ENCODE peak calls at places on chromosomes 5 and 9, in six cellular contexts. U is H9, P is Calu3, G is cardiac fibroblast, C is A673, Z is PC-9. Q is an unnamed sample.

GRCh38 chr5:16857635-16858034 is 78.5 kb downstream of the MYO10 start:
- DNase-seq in P (no peak), Z (no peak), G (no peak), U (no peak), C (no peak), Q (no peak)

GRCh38 chr5:124986667-124987066 is 240.2 kb upstream of the ZNF608 start:
- DNase-seq in P (no peak), G (peak; percentile 19), C (no peak), Z (no peak), U (no peak), Q (no peak)

GRCh38 chr5:43422143-43422542 is 10.0 kb upstream of the CCL28 start:
- DNase-seq in C (no peak), Z (peak; percentile 56), G (peak; percentile 70), U (no peak), P (peak; percentile 53), Q (no peak)

GRCh38 chr5:4862500-4862899 is 277.6 kb upstream of the ADAMTS16 start:
- DNase-seq in P (no peak), U (no peak), G (peak; percentile 64), C (peak; percentile 54), Z (no peak), Q (no peak)

GRCh38 chr9:27771803-27772545 is 198.7 kb upstream of the C9orf72 start:
- DNase-seq in C (peak; percentile 92), U (peak; percentile 77), P (peak; percentile 37), G (peak; percentile 86), Z (no peak), Q (no peak)

GRCh38 chr9:124231095-124231743 is 26.5 kb upstream of the NEK6 start:
- DNase-seq in G (no peak), P (no peak), C (no peak), U (no peak), Z (no peak), Q (no peak)

GRCh38 chr9:127960410-127961165 is 20.2 kb downstream of the EEIG1 start:
- DNase-seq in G (no peak), C (peak; percentile 74), Z (no peak), P (no peak), U (no peak), Q (no peak)

GRCh38 chr9:38117646-38118045 is 48.6 kb upstream of the SHB start:
- DNase-seq in G (no peak), Z (no peak), P (no peak), C (no peak), U (no peak), Q (no peak)

GRCh38 chr5:134174841-134175839 is 1.6 kb downstream of the SKP1 start:
- DNase-seq in C (peak; percentile 43), Z (peak; percentile 8), P (no peak), U (no peak), G (peak; percentile 66), Q (no peak)

GRCh38 chr5:7391215-7391614 is 4.7 kb upstream of the ADCY2 start:
- DNase-seq in G (no peak), U (no peak), Z (no peak), C (peak; percentile 17), P (peak; percentile 53), Q (no peak)

GRCh38 chr5:7394889-7395431 is 978 bp upstream of the ADCY2 start:
- DNase-seq in C (no peak), U (peak; percentile 68), P (no peak), Z (no peak), G (no peak), Q (no peak)

GRCh38 chr5:7391688-7392400 is 4.1 kb upstream of the ADCY2 start:
- DNase-seq in C (no peak), G (no peak), Z (no peak), U (no peak), P (no peak), Q (no peak)

GRCh38 chr5:7393921-7394799 is 1.8 kb upstream of the ADCY2 start:
- DNase-seq in U (peak; percentile 56), G (no peak), Z (no peak), P (no peak), C (no peak), Q (no peak)

GRCh38 chr5:7392401-7393024 is 3.4 kb upstream of the ADCY2 start:
- DNase-seq in Z (no peak), U (peak; percentile 68), C (peak; percentile 60), G (peak; percentile 11), P (peak; percentile 18), Q (no peak)
- TF ChIP-seq CTCF in Z (peak; percentile 63), U (peak; percentile 85), C (peak; percentile 74), G (peak; percentile 34), P (no peak), Q (no peak)

GRCh38 chr9:131697097-131697496 is 42.8 kb downstream of the RAPGEF1 start:
- DNase-seq in U (peak; percentile 72), G (peak; percentile 36), Z (no peak), P (no peak), C (no peak), Q (no peak)
- TF ChIP-seq CTCF in U (peak; percentile 29), G (peak; percentile 15), Z (no peak), P (no peak), C (no peak), Q (no peak)

GRCh38 chr9:503881-504852 is 289.5 kb downstream of the DOCK8 start:
- DNase-seq in P (peak; percentile 78), C (peak; percentile 30), U (peak; percentile 80), Z (peak; percentile 81), G (peak; percentile 30), Q (peak; percentile 70)
- TF ChIP-seq CTCF in P (no peak), C (no peak), U (peak; percentile 19), Z (no peak), G (no peak), Q (no peak)

DNA sequence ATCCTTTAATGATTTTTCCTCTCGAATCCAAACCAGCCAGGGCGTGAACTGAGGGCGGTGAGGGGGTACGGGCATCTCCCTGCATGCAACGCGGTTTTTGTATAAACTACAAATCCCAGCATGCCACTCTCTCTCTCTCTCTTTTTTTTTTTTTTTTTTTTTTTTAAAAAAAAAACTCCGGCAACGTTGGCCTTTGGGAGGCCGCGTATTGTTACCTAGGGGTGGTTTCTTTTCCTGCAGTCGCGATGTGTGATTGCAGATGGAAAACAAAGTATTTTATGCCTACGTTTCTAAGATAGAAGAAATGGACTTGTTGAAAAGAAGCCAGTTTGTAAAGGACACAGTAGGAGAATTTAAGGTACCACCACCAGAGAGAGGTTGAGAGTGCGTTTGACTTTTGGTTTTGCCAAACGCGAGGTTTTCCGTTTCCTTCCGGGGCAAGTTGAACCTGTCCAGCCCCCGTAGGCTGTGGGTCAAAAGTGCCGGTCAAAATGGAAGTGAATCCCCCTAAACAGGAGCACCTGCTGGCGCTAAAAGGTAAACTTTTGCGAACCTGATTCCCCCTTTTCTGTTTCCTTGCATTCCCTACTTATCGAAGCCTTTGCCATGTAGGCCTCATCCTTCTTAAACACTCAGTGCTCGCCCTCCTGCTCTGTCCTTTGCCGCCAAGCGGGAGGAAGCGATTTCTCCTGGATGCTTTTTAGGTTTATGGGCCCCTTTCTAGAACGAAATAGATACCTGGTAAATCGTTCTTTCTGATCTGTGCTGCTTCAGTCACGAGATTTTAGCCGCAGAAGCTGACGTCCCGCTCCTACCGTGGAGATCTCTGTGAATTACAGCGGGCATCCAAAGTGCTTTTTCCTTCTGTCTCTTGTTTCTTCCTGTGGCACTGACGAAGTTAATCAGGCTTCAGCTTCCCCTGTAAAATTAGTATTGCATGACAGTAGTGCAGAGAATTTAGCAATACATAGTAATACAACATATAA is at the start of the genes SHLD3 and TRAPPC13:
- DNase-seq in C (peak; percentile 93), U (peak; percentile 84), Z (peak; percentile 69), G (peak; percentile 92), P (peak; percentile 78), Q (peak; percentile 88)
- TF ChIP-seq CTCF in C (no peak), U (peak; percentile 25), Z (no peak), G (no peak), P (no peak), Q (peak; percentile 18)

DNA sequence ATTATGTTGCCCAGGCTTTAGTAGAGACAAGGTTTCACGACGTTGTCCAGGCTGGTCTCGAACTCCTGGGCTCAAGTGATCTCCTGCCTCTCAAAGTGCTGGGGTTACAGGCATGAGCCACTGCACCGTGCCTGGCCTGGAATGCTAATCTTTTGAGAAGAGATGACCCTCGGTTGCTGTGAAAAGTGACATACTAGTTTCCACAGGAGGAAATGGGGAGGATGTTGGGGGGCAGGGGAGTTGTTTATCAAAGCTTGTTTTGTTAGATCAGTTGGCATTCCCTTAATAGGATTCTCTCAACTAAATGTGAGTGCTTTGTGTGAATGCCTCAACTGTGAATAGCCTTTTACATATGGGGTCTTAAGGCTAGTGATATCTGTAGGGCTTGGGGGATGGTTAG is 16.4 kb upstream of the MATR3 start:
- DNase-seq in G (no peak), C (no peak), Z (no peak), U (no peak), P (no peak), Q (no peak)
- TF ChIP-seq CTCF in G (no peak), C (no peak), Z (no peak), U (no peak), P (no peak), Q (no peak)

Q was measured in activated CD8-positive, alpha-beta T cell treated with anti-CD3 and anti-CD28 coated beads for 36 hours.